ENCODE peak calls at places on chromosomes 11 and 22, in six cellular contexts. I is fibroblast of lung, B is mucosa of descending colon, L is ovary, V is hepatocyte, Z is stomach. T is an unnamed sample.

GRCh38 chr11:59173964-59174663 is 2.2 kb downstream of the DTX4 start:
- DNase-seq in B (peak; percentile 85), V (peak; percentile 91), I (no peak), Z (peak; percentile 73), L (peak; percentile 34), T (peak; percentile 86)

GRCh38 chr11:9459573-9460321 is 1.1 kb upstream of the ZNF143 start:
- DNase-seq in B (no peak), I (peak; percentile 80), Z (no peak), V (peak; percentile 53), L (no peak), T (peak; percentile 52)

GRCh38 chr11:116499396-116500001 is 273.3 kb downstream of the BUD13 start:
- DNase-seq in L (peak; percentile 40), V (peak; percentile 93), B (peak; percentile 87), Z (peak; percentile 76), I (peak; percentile 44), T (peak; percentile 10)

GRCh38 chr22:45995405-45996101 is 18.6 kb upstream of the WNT7B start:
- DNase-seq in B (peak; percentile 33), L (no peak), Z (no peak), V (no peak), I (no peak), T (no peak)

GRCh38 chr11:75325713-75326438 is 25.6 kb downstream of the ARRB1 start:
- DNase-seq in V (peak; percentile 76), L (no peak), B (peak; percentile 54), Z (peak; percentile 85), I (peak; percentile 93), T (peak; percentile 97)

GRCh38 chr11:8209208-8209807 is 40.5 kb upstream of the RIC3 start:
- DNase-seq in Z (peak; percentile 33), I (no peak), B (peak; percentile 54), L (no peak), V (no peak), T (no peak)

GRCh38 chr22:29907753-29908515 is 25.0 kb downstream of the MTMR3 start:
- DNase-seq in V (peak; percentile 92), B (peak; percentile 83), I (peak; percentile 94), L (peak; percentile 62), Z (peak; percentile 92), T (peak; percentile 98)

GRCh38 chr11:103901656-103902055 is 134.8 kb upstream of the DDI1 start:
- DNase-seq in Z (no peak), I (no peak), B (no peak), V (no peak), L (no peak), T (no peak)

GRCh38 chr22:47337161-47337621 is 574.7 kb downstream of the TBC1D22A start:
- DNase-seq in L (peak; percentile 34), V (no peak), Z (no peak), B (peak; percentile 37), I (peak; percentile 92), T (peak; percentile 16)

GRCh38 chr11:114318361-114318760 is 22.2 kb downstream of the NNMT start:
- DNase-seq in B (no peak), V (no peak), Z (no peak), L (no peak), I (no peak), T (no peak)

GRCh38 chr22:36958366-36958765 is 44.9 kb downstream of the CSF2RB start:
- DNase-seq in B (no peak), Z (no peak), L (no peak), V (no peak), I (no peak), T (no peak)

GRCh38 chr11:70402685-70403084 is 4.4 kb downstream of the CTTN start:
- DNase-seq in L (no peak), V (no peak), B (no peak), Z (no peak), I (no peak), T (peak; percentile 47)

GRCh38 chr11:57310630-57311086 is 14.1 kb downstream of the TNKS1BP1 start:
- DNase-seq in B (no peak), I (peak; percentile 74), Z (no peak), L (no peak), V (peak; percentile 70), T (no peak)

GRCh38 chr11:35247428-35247827 is 108.5 kb downstream of the CD44 start:
- DNase-seq in L (no peak), I (no peak), Z (peak; percentile 36), V (no peak), B (no peak), T (no peak)

GRCh38 chr11:46504817-46505613 is 88.8 kb downstream of the AMBRA1 start:
- DNase-seq in L (no peak), V (no peak), Z (no peak), B (no peak), I (peak; percentile 47), T (no peak)

GRCh38 chr22:37994049-37994448 is 9.7 kb upstream of the SOX10 start:
- DNase-seq in Z (no peak), B (no peak), L (no peak), V (no peak), I (no peak), T (no peak)

GRCh38 chr11:19306570-19306969 is 65.8 kb upstream of the E2F8 start:
- DNase-seq in V (no peak), L (no peak), I (no peak), Z (no peak), B (no peak), T (no peak)

GRCh38 chr11:119100246-119100959 is 1.2 kb downstream of the DPAGT1 start:
- DNase-seq in I (peak; percentile 60), Z (no peak), L (no peak), V (peak; percentile 45), B (no peak), T (peak; percentile 51)

GRCh38 chr11:64694821-64695365 is 28.1 kb downstream of the NRXN2 start:
- DNase-seq in B (no peak), L (no peak), V (no peak), Z (no peak), I (no peak), T (no peak)

GRCh38 chr11:20459865-20460264 is 72.3 kb downstream of the PRMT3 start:
- DNase-seq in L (no peak), B (no peak), V (no peak), Z (no peak), I (no peak), T (no peak)

GRCh38 chr11:60251485-60252207 is 8.7 kb upstream of the MS4A4E start:
- DNase-seq in I (peak; percentile 21), V (peak; percentile 46), Z (no peak), L (no peak), B (no peak), T (peak; percentile 31)

GRCh38 chr11:9714540-9714939 is 50.7 kb downstream of the SWAP70 start:
- DNase-seq in I (no peak), V (no peak), Z (no peak), B (no peak), L (no peak), T (no peak)

GRCh38 chr11:838441-839279 is 3.7 kb downstream of the POLR2L start:
- DNase-seq in I (no peak), V (no peak), B (peak; percentile 77), Z (no peak), L (no peak), T (no peak)

DNA sequence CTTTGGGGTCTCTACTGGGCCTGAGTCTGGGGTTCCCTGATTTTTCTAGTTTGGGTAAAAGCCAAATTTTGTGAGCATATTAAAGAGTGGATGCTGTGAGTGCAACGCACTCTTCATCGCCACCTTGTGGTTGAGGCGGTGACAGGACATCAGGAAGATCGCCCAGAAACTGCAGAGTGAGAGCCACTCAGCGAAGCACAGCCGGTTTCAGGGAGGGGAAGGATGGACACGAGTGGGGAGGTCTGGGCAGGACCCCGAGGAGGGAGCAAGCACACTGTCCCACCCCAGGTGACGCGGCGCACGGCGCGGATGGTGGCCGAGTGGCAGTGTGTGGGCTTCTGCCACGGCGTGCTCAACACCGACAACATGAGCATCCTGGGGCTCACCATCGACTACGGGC is 9.1 kb downstream of the SELENOO start:
- DNase-seq in L (peak; percentile 78), I (peak; percentile 68), Z (peak; percentile 79), B (peak; percentile 69), V (peak; percentile 74), T (peak; percentile 47)
- H3K36me3 ChIP-seq in L (no peaks in the 10 kb centered on the region), I (peaks cover 34% of the 10 kb centered on the region), Z (peaks cover 96% of the 10 kb centered on the region), B (peaks cover 8% of the 10 kb centered on the region), V (no peaks in the 10 kb centered on the region), T (peaks cover 31% of the 10 kb centered on the region)

GRCh38 chr11:128709402-128709801 is 15.5 kb downstream of the FLI1 start:
- DNase-seq in V (no peak), L (no peak), B (no peak), I (peak; percentile 70), Z (no peak), T (peak; percentile 96)
- TF ChIP-seq CTCF in V (no peak), L (no peak), B (no peak), I (no peak), Z (no peak), T (no peak)

DNA sequence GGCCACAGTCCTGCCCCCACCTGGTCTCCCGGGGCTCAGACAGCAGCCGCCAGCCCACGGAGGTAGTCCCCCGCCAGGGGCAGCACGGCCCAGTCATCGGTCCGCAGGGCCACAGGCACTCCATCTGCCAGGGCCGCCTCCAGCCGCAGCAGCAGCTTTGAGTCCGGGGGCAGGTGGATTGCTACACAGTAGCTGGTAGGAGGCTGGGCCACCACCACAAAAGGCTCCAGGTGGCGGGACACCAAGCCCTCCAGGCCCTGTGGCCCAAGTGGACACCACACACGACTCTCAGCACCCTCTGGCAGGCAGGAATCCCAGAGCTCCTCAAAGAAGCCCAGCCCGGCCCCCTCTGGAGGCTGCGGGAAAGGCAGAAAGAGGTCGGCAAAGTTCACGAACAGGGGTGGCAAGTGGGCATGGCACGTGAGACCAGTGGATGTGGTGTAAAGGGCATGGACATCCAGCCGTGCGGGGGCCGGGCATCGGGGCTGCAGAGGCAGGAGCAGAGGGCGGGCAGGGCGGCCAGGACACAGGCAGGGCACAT is 2.9 kb downstream of the AP5B1 start:
- DNase-seq in I (no peak), B (no peak), V (peak; percentile 5), L (no peak), Z (peak; percentile 24), T (no peak)
- H3K36me3 ChIP-seq in I (peaks cover 17% of the 10 kb centered on the region), B (peaks cover 2% of the 10 kb centered on the region), V (no peaks in the 10 kb centered on the region), L (no peaks in the 10 kb centered on the region), Z (peaks cover 31% of the 10 kb centered on the region), T (peaks cover 9% of the 10 kb centered on the region)

DNA sequence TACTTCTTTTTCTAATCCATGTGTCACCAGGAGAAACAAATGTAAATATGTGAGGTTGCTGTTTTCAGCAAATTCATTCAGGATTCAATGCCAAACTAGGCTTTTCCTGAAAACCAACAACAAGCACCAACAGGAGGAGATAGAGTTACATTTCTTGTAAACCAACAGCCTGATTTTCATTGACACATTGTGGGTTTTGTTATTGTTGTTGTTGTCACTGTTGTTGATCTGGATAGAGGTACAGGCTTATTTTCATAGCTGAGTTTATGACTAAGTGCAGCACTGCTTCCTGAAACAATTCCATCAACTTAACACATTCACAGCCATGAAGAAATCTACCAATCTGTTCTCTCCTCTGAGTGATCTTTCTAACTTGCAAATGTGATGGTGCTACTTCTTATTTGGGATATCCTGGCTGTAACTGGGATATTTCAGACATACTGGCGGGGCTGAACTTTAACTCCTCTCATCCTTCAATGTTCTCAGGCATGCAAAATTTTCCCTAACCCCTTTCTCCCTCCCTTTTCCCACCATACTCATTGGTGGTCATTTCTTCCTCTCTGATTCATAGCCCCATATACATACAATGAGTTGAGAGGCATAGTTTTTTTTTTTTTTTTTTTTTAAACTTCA is 65.5 kb downstream of the ME3 start:
- DNase-seq in B (no peak), Z (no peak), L (no peak), I (no peak), V (no peak), T (peak; percentile 76)
- TF ChIP-seq CTCF in B (no peak), Z (no peak), L (no peak), I (peak; percentile 16), V (no peak), T (no peak)

GRCh38 chr11:94539420-94539819 is 4.3 kb upstream of the FUT4 start:
- DNase-seq in V (peak; percentile 54), L (no peak), B (peak; percentile 31), I (no peak), Z (peak; percentile 58), T (peak; percentile 35)
- H3K36me3 ChIP-seq in V (no peaks in the 10 kb centered on the region), L (no peaks in the 10 kb centered on the region), B (no peaks in the 10 kb centered on the region), I (no peaks in the 10 kb centered on the region), Z (no peaks in the 10 kb centered on the region), T (no peaks in the 10 kb centered on the region)

T was measured in bronchial epithelial cell.